ENCODE peak calls at places on chromosomes 3 and 15, in eight cellular contexts. U, V, N, S, G, R, T and J are unnamed samples.

GRCh38 chr15:79977431-79977940 is 6.5 kb upstream of the BCL2A1 start:
- DNase-seq in U (no peak), N (peak), T (no peak), G (no peak), S (no peak), R (no peak), V (no peak), J (peak)

GRCh38 chr3:119690043-119690656 is 12.7 kb upstream of the CFAP91 start:
- DNase-seq in G (no peak), N (peak), R (peak), V (no peak), S (no peak), U (no peak), T (peak), J (peak)

GRCh38 chr3:189685854-189686253 is 54.7 kb downstream of the TP63 start:
- DNase-seq in T (peak), G (no peak), U (no peak), N (peak), R (no peak), S (no peak), V (no peak), J (peak)

GRCh38 chr15:88982304-88982945 is 69.2 kb upstream of the MFGE8 start:
- DNase-seq in R (peak), G (no peak), T (peak), N (peak), V (no peak), S (no peak), U (no peak), J (peak)

GRCh38 chr3:157255797-157256196 is 95.8 kb upstream of the CCNL1 start:
- DNase-seq in U (no peak), N (no peak), T (no peak), R (no peak), V (no peak), S (no peak), G (no peak), J (no peak)

GRCh38 chr3:99355465-99355864 is 282.9 kb upstream of the COL8A1 start:
- DNase-seq in N (no peak), S (no peak), V (no peak), R (no peak), U (no peak), T (peak), G (no peak), J (peak)

GRCh38 chr3:3065876-3066275 is 44.3 kb downstream of the IL5RA start:
- DNase-seq in V (no peak), U (no peak), T (no peak), S (no peak), R (no peak), G (no peak), N (peak), J (peak)

GRCh38 chr15:70023064-70023768 is 74.5 kb downstream of the TLE3 start:
- DNase-seq in S (no peak), V (peak), T (peak), N (peak), R (no peak), U (peak), G (no peak), J (peak)

GRCh38 chr3:45953536-45953935 is 10.3 kb downstream of the CXCR6 start:
- DNase-seq in G (no peak), T (no peak), R (no peak), S (no peak), V (no peak), N (no peak), U (no peak), J (no peak)

GRCh38 chr15:27183182-27183581 is 212.2 kb downstream of the GABRG3 start:
- DNase-seq in U (no peak), S (no peak), N (no peak), R (no peak), V (peak), G (no peak), T (no peak), J (no peak)

GRCh38 chr3:165523801-165524200 is 313.4 kb downstream of the BCHE start:
- DNase-seq in G (no peak), S (no peak), N (peak), U (no peak), R (no peak), T (no peak), V (no peak), J (peak)

GRCh38 chr3:194270627-194271458 is 80.3 kb downstream of the CPN2 start:
- DNase-seq in T (peak), U (no peak), G (no peak), V (no peak), N (peak), S (no peak), R (no peak), J (peak)